ENCODE peak calls at places on chromosomes 4 and X, in eight cellular contexts. E is mammary epithelial cell, Y is heart left ventricle, H is upper lobe of left lung, F is GM20000, C is astrocyte, S is left ventricle myocardium inferior, K is PC-3. R is an unnamed sample.
A peak's percentile ranks its signal among the peaks of the same experiment; 100 is the strongest.

GRCh38 chr4:23894021-23894420 is 4.2 kb upstream of the PPARGC1A start:
- DNase-seq in E (no peak), Y (no peak), H (no peak), F (no peak), C (no peak), S (no peak), K (no peak), R (no peak)

GRCh38 chrX:106401965-106402559 is 209.7 kb upstream of the RADX start:
- DNase-seq in E (no peak), Y (no peak), H (peak; percentile 15), F (no peak), C (no peak), S (no peak), K (no peak), R (no peak)

GRCh38 chr4:2811830-2812599 is 19.1 kb downstream of the SH3BP2 start:
- DNase-seq in E (no peak), Y (peak; percentile 84), H (peak; percentile 88), F (peak; percentile 78), C (peak; percentile 22), S (peak; percentile 76), K (no peak), R (peak; percentile 74)

GRCh38 chr4:147739239-147739823 is 7.4 kb downstream of the ARHGAP10 start:
- DNase-seq in E (no peak), Y (no peak), H (no peak), F (no peak), C (no peak), S (no peak), K (no peak), R (no peak)

GRCh38 chr4:90951037-90951436 is 823.8 kb downstream of the CCSER1 start:
- DNase-seq in E (peak; percentile 88), Y (no peak), H (no peak), F (no peak), C (peak; percentile 84), S (no peak), K (peak; percentile 92), R (peak; percentile 80)

GRCh38 chr4:155552180-155552579 is 114.5 kb upstream of the GUCY1A1 start:
- DNase-seq in E (peak; percentile 55), Y (no peak), H (peak; percentile 11), F (no peak), C (peak; percentile 30), S (no peak), K (peak; percentile 39), R (no peak)

GRCh38 chr4:123488916-123489315 is 92.3 kb downstream of the SPRY1 start:
- DNase-seq in E (peak; percentile 95), Y (no peak), H (no peak), F (no peak), C (peak; percentile 78), S (no peak), K (peak; percentile 80), R (peak; percentile 64)

GRCh38 chrX:49040376-49040955 is 2.7 kb downstream of the TFE3 start:
- DNase-seq in E (no peak), Y (no peak), H (no peak), F (no peak), C (no peak), S (no peak), K (peak; percentile 35), R (peak; percentile 26)

GRCh38 chr4:119835511-119835910 is 206.9 kb upstream of the PDE5A start:
- DNase-seq in E (no peak), Y (no peak), H (no peak), F (no peak), C (no peak), S (no peak), K (no peak), R (peak; percentile 4)

GRCh38 chr4:99863804-99864203 is 30.4 kb downstream of the LAMTOR3 start:
- DNase-seq in E (peak; percentile 49), Y (no peak), H (no peak), F (no peak), C (peak; percentile 12), S (no peak), K (peak; percentile 25), R (peak; percentile 10)

GRCh38 chrX:118727686-118728339 is 407 bp downstream of the IL13RA1 start:
- DNase-seq in E (peak; percentile 18), Y (peak; percentile 42), H (peak; percentile 91), F (no peak), C (peak; percentile 8), S (peak; percentile 37), K (peak; percentile 11), R (peak; percentile 44)

GRCh38 chr4:20831746-20832145 is 131.5 kb downstream of the PACRGL start:
- DNase-seq in E (no peak), Y (no peak), H (no peak), F (no peak), C (peak; percentile 45), S (no peak), K (no peak), R (peak; percentile 5)

GRCh38 chr4:95190751-95191436 is 357.9 kb downstream of the UNC5C start:
- DNase-seq in E (peak; percentile 10), Y (no peak), H (peak; percentile 50), F (no peak), C (no peak), S (no peak), K (peak; percentile 37), R (no peak)

DNA sequence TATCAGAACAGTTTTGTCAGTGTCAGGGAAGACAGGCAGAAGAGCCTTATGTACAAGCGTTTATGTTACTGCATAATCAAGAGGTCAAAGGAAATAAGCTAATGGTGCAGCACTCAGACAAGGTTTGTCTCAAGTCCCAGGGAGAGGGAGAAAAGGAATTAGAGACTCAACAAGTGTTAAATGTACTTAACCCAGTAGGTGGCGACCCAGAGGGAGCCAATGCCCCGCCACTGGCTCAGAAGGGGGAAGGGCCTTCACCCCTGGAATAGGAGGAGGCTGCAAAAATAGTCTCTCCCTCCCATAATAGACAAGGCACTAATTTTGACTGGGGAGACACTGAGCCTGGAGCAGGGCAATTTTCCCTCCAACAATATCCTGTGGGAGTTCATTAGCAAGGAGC is 14.1 kb upstream of the PAPSS1 start:
- DNase-seq in E (no peak), Y (no peak), H (no peak), F (no peak), C (no peak), S (no peak), K (peak; percentile 33), R (no peak)
- TF ChIP-seq CTCF in E (peak; percentile 42), Y (peak; percentile 23), H (no peak), F (no peak), C (peak; percentile 17), S (no peak), K (peak; percentile 46), R (peak; percentile 37)

DNA sequence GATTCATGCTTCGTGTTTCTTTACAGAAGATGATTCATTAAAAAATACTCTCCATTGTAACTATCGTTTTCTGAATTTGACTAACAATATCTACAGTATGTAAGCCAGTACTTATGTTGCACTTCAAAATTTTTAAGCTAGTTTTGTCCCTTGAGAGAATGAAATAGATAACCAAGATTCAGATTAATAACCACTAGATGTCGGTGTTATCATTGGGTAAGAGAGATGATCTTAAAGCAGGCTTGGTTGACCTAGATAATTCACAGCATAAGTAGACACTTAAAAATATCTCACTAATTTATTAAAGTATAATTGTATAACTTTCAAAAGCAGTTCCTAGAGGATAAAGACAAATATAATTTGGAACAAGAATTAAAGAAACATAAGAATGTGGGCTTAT is 430.9 kb downstream of the C4orf33 start:
- DNase-seq in E (no peak), Y (no peak), H (no peak), F (no peak), C (no peak), S (no peak), K (peak; percentile 37), R (peak; percentile 71)
- TF ChIP-seq CTCF in E (peak; percentile 39), Y (peak; percentile 63), H (peak; percentile 28), F (no peak), C (no peak), S (peak; percentile 66), K (peak; percentile 50), R (peak; percentile 44)

GRCh38 chr4:189121336-189121735 is 819.3 kb upstream of the FRG1 start:
- DNase-seq in E (no peak), Y (no peak), H (no peak), F (no peak), C (no peak), S (no peak), K (no peak), R (no peak)

GRCh38 chr4:189126040-189126439 is 814.6 kb upstream of the FRG1 start:
- DNase-seq in E (no peak), Y (no peak), H (no peak), F (no peak), C (no peak), S (no peak), K (no peak), R (no peak)

GRCh38 chr4:189128341-189128740 is 812.3 kb upstream of the FRG1 start:
- DNase-seq in E (peak; percentile 93), Y (no peak), H (no peak), F (no peak), C (no peak), S (no peak), K (no peak), R (no peak)

GRCh38 chr4:189124791-189125190 is 815.9 kb upstream of the FRG1 start:
- DNase-seq in E (no peak), Y (no peak), H (no peak), F (no peak), C (no peak), S (no peak), K (no peak), R (no peak)

DNA sequence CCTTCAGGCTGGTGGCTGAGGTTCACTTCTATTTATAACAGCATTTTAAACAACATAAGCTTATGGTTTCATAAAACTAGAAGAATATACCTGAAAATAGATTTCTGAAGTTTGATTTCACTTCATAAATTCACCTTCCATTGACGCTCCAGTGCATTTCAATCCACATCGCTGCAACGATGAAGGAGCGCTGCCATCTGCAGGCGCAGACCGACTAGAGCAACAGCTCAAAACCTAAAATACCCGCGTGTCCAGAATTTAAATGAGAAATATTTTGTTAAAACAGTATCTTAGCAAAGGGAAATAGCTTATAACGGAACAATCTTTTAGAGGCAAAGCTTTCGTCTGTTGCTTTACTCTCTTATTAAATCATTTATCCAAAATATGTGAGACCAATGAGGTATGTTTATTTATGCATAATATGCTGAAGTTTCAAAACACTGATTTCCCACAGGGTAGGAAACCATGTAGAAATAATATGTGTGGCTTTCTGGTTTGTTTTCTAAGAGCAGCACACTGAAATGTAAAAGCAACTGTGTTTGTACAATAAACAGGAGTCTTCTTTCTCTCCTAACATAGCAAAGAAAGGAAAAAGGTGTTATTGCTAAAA is 816.4 kb upstream of the FRG1 start:
- DNase-seq in E (peak; percentile 33), Y (no peak), H (no peak), F (no peak), C (peak; percentile 0), S (no peak), K (peak; percentile 47), R (peak; percentile 28)
- TF ChIP-seq CTCF in E (peak; percentile 83), Y (peak; percentile 59), H (peak; percentile 16), F (no peak), C (peak; percentile 61), S (peak; percentile 64), K (peak; percentile 73), R (peak; percentile 42)

GRCh38 chrX:105209406-105209805 is 11.1 kb downstream of the TEX13A start:
- DNase-seq in E (no peak), Y (no peak), H (no peak), F (no peak), C (no peak), S (no peak), K (no peak), R (no peak)

GRCh38 chrX:105211051-105211575 is 9.4 kb downstream of the TEX13A start:
- DNase-seq in E (peak; percentile 4), Y (no peak), H (no peak), F (no peak), C (no peak), S (no peak), K (peak; percentile 8), R (peak; percentile 7)

DNA sequence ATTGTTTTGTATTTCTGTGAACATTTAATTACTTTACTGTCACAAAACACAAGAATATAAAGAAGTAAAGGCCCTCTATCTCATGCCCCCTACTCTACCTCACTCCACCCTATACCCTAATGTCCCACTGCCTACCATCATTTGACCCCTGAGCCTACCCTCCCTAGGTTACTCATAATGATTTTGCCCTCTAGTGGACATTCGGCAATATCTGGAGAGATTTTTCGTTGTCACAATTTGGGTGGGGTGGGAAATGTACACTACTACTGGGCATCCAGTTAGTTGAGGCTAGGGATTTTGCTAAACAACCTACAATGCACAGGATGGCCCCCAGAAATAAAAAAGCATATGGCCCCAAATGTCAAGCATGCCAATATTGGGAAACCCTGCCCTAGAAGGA is 10.2 kb downstream of the TEX13A start:
- DNase-seq in E (no peak), Y (no peak), H (no peak), F (no peak), C (no peak), S (no peak), K (peak; percentile 33), R (no peak)
- TF ChIP-seq CTCF in E (peak; percentile 21), Y (no peak), H (no peak), F (no peak), C (no peak), S (no peak), K (peak; percentile 54), R (no peak)

R was measured in fibroblast of pulmonary artery.